ENCODE peak calls at places on chromosome 7, in ten cellular contexts. B is stomach, Z is body of pancreas, D is HCT116, X is upper lobe of left lung, G is testis, U is transverse colon, J is heart left ventricle, L is IMR-90, R is ovary. V is an unnamed sample.

GRCh38 chr7:155388561-155388960 is 69.4 kb upstream of the EN2 start:
- DNase-seq in B (no peak), Z (no peak), D (no peak), X (no peak), G (no peak), U (no peak), J (no peak), L (no peak), R (no peak), V (no peak)

GRCh38 chr7:30278386-30278785 is 6.0 kb upstream of the ZNRF2 start:
- DNase-seq in B (no peak), Z (no peak), D (no peak), X (no peak), G (no peak), U (no peak), J (no peak), L (no peak), R (no peak), V (peak)

GRCh38 chr7:50393076-50393475 is 57.1 kb downstream of the FIGNL1 start:
- DNase-seq in B (no peak), Z (no peak), D (no peak), X (no peak), G (no peak), U (no peak), J (no peak), L (no peak), R (no peak), V (no peak)

GRCh38 chr7:102046373-102047117 is 229.1 kb downstream of the CUX1 start:
- DNase-seq in B (no peak), Z (no peak), D (no peak), X (no peak), G (no peak), U (no peak), J (no peak), L (peak), R (peak), V (no peak)

GRCh38 chr7:34298492-34298891 is 359.5 kb upstream of the NPSR1 start:
- DNase-seq in B (no peak), Z (no peak), D (no peak), X (no peak), G (no peak), U (no peak), J (no peak), L (no peak), R (no peak), V (no peak)

GRCh38 chr7:100681491-100682227 is 8.1 kb downstream of the GNB2 start:
- DNase-seq in B (no peak), Z (no peak), D (no peak), X (peak), G (no peak), U (peak), J (no peak), L (no peak), R (peak), V (no peak)

GRCh38 chr7:157001920-157002818 is 8.3 kb downstream of the MNX1 start:
- DNase-seq in B (no peak), Z (no peak), D (no peak), X (no peak), G (peak), U (no peak), J (no peak), L (no peak), R (no peak), V (no peak)

GRCh38 chr7:2025188-2025587 is 207.6 kb downstream of the MAD1L1 start:
- DNase-seq in B (no peak), Z (no peak), D (no peak), X (no peak), G (no peak), U (no peak), J (no peak), L (no peak), R (no peak), V (no peak)

GRCh38 chr7:80942261-80943041 is 23.6 kb upstream of the SEMA3C start:
- DNase-seq in B (peak), Z (no peak), D (peak), X (no peak), G (no peak), U (peak), J (peak), L (peak), R (peak), V (peak)

GRCh38 chr7:98616381-98617050 is 569 bp upstream of the NPTX2 start:
- DNase-seq in B (no peak), Z (no peak), D (no peak), X (peak), G (peak), U (no peak), J (no peak), L (no peak), R (no peak), V (no peak)

GRCh38 chr7:98617051-98617959 is at the start of gene NPTX2:
- DNase-seq in B (no peak), Z (peak), D (no peak), X (peak), G (peak), U (peak), J (peak), L (no peak), R (no peak), V (no peak)

GRCh38 chr7:98618786-98619185 is 1.7 kb downstream of the NPTX2 start:
- DNase-seq in B (no peak), Z (peak), D (no peak), X (no peak), G (no peak), U (no peak), J (no peak), L (no peak), R (no peak), V (no peak)

GRCh38 chr7:98619450-98620321 is 2.6 kb downstream of the NPTX2 start:
- DNase-seq in B (peak), Z (peak), D (no peak), X (peak), G (peak), U (no peak), J (peak), L (peak), R (no peak), V (no peak)

DNA sequence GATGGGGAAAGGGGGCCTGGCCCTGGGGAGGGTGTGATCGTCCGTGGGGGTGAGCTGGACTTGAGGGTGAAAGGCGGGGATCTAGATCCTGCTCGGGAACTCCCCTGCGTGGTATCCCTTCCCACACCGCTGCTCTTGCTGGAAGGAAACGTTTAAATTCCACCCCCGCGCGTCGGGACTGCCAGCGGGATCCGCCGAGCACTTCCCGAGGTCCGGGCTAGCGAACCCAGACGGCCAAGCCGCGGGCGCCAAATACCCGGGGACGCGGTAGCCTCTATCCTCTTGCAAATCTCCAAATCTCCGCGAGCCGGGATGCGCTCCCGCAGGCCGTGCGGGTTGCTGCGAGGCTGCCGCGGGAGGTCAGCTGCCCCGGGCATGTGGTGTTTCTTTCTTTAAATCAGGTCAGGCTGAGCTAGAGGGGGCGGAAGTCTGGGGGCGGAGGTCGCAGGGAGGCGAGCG is 904 bp downstream of the NPTX2 start:
- DNase-seq in B (no peak), Z (no peak), D (no peak), X (no peak), G (no peak), U (no peak), J (no peak), L (no peak), R (no peak), V (no peak)
- H3K4me3 ChIP-seq in B (peak), Z (peak), D (no peak), X (no peak), G (peak), U (peak), J (peak), L (no peak), R (no peak), V (no peak)

GRCh38 chr7:47357863-47358262 is 224.0 kb downstream of the TNS3 start:
- DNase-seq in B (no peak), Z (no peak), D (no peak), X (no peak), G (no peak), U (peak), J (no peak), L (no peak), R (no peak), V (no peak)
- H3K27ac ChIP-seq in B (no peak), Z (peak), D (no peak), X (no peak), G (no peak), U (peak), J (no peak), L (no peak), R (no peak), V (no peak)

GRCh38 chr7:128740996-128741395 is 1.8 kb downstream of the CALU start:
- DNase-seq in B (no peak), Z (no peak), D (no peak), X (no peak), G (peak), U (no peak), J (peak), L (no peak), R (no peak), V (peak)
- TF ChIP-seq POLR2A in B (no peak), Z (no peak), D (no peak), X (no peak), G (no peak), U (no peak), J (no peak), L (peak), R (no peak), V (no peak)

GRCh38 chr7:44622342-44623151 is 16.1 kb downstream of the OGDH start:
- DNase-seq in B (no peak), Z (no peak), D (no peak), X (no peak), G (no peak), U (no peak), J (no peak), L (peak), R (no peak), V (no peak)
- H3K4me3 ChIP-seq in B (no peak), Z (no peak), D (no peak), X (no peak), G (no peak), U (no peak), J (no peak), L (no peak), R (no peak), V (no peak)

GRCh38 chr7:6257602-6258001 is 14.8 kb downstream of the CYTH3 start:
- DNase-seq in B (no peak), Z (no peak), D (no peak), X (no peak), G (no peak), U (no peak), J (no peak), L (no peak), R (no peak), V (no peak)
- H3K27ac ChIP-seq in B (no peak), Z (no peak), D (no peak), X (peak), G (no peak), U (peak), J (peak), L (no peak), R (no peak), V (no peak)

DNA sequence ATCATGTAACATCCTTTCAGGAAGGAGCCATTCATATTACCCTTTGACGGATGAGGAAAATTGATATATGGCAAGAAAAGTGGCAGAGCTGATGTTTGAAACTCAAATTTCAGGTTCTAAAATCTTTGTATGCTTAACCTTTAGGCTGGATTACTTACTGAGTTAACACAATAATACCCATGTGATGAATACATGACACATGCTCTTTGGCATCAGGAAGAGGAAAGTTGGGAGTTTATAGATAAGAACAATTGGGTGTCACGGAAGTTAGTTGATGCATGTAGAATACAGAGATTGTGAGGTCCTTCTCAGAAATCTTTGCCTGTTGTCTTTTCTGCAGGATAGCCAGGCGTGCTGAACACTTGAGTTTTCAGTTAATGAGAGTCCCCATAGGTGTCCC is 572.1 kb upstream of the POM121L12 start:
- DNase-seq in B (no peak), Z (no peak), D (no peak), X (no peak), G (no peak), U (no peak), J (no peak), L (no peak), R (no peak), V (no peak)
- TF ChIP-seq POLR2A in B (no peak), Z (no peak), D (no peak), X (no peak), G (no peak), U (no peak), J (no peak), L (no peak), R (no peak), V (no peak)

V was measured in thyroid gland.